ENCODE peak calls at places on chromosomes 2 and 18, in five cellular contexts. Z is NCI-H69, R is MCF 10A, J is C1 segment of cervical spinal cord, N is cardiac fibroblast. O is an unnamed sample.

GRCh38 chr2:148675708-148676107 is 31.2 kb downstream of the EPC2 start:
- DNase-seq in N (peak; percentile 58), J (no peak), Z (no peak), R (peak; percentile 46), O (no peak)

GRCh38 chr2:221948076-221948475 is 350.7 kb downstream of the PAX3 start:
- DNase-seq in J (no peak), R (no peak), Z (no peak), N (no peak), O (no peak)

GRCh38 chr2:166180951-166181812 is 53.4 kb upstream of the SCN1A start:
- DNase-seq in R (peak; percentile 67), N (peak; percentile 62), Z (peak; percentile 69), J (peak; percentile 9), O (peak; percentile 17)

GRCh38 chr18:29531746-29532145 is 1354.8 kb upstream of the CDH2 start:
- DNase-seq in R (no peak), N (no peak), Z (no peak), J (no peak), O (no peak)

GRCh38 chr2:112073875-112074274 is 18.8 kb downstream of the TMEM87B start:
- DNase-seq in Z (no peak), J (no peak), R (no peak), N (no peak), O (no peak)

GRCh38 chr2:527581-527980 is 149.6 kb downstream of the TMEM18 start:
- DNase-seq in Z (no peak), R (no peak), N (no peak), J (no peak), O (no peak)

GRCh38 chr2:47334356-47335136 is 68.4 kb upstream of the MSH2 start:
- DNase-seq in R (no peak), J (no peak), Z (peak; percentile 74), N (no peak), O (no peak)

GRCh38 chr2:75173746-75174145 is 25.6 kb downstream of the TACR1 start:
- DNase-seq in R (no peak), J (no peak), N (no peak), Z (peak; percentile 2), O (no peak)